ENCODE peak calls at places on chromosomes 16 and 17, in four cellular contexts. V, A, I and W are unnamed samples.

GRCh38 chr16:74844041-74844826 is 69.6 kb upstream of the FA2H start:
- DNase-seq in V (no peak), A (no peak), I (no peak), W (no peak)

GRCh38 chr17:81019563-81020442 is 15.1 kb upstream of the BAIAP2 start:
- DNase-seq in V (no peak), A (no peak), I (no peak), W (no peak)

GRCh38 chr16:2205104-2205966 is at the start of gene MLST8:
- DNase-seq in V (peak; percentile 95), A (peak; percentile 90), I (peak; percentile 51), W (peak; percentile 89)

GRCh38 chr16:75088934-75089333 is 27.6 kb downstream of the LDHD start:
- DNase-seq in V (no peak), A (no peak), I (no peak), W (no peak)

GRCh38 chr17:17890773-17891759 is 54.3 kb upstream of the SREBF1 start:
- DNase-seq in V (no peak), A (peak; percentile 25), I (peak; percentile 3), W (peak; percentile 24)

GRCh38 chr17:78322858-78323455 is 36.9 kb downstream of the SOCS3 start:
- DNase-seq in V (no peak), A (no peak), I (no peak), W (no peak)

GRCh38 chr17:73506470-73507435 is 137.5 kb downstream of the SDK2 start:
- DNase-seq in V (no peak), A (no peak), I (no peak), W (no peak)

GRCh38 chr16:20849587-20850390 is 43.5 kb downstream of the REXO5 start:
- DNase-seq in V (peak; percentile 87), A (peak; percentile 40), I (peak; percentile 39), W (peak; percentile 36)

GRCh38 chr16:28977703-28978641 is 3.4 kb downstream of the SPNS1 start:
- DNase-seq in V (no peak), A (no peak), I (no peak), W (no peak)

GRCh38 chr16:56353054-56353921 is 72.1 kb downstream of the AMFR start:
- DNase-seq in V (peak; percentile 64), A (no peak), I (no peak), W (no peak)

GRCh38 chr17:16464641-16465312 is 27.2 kb downstream of the LRRC75A start:
- DNase-seq in V (no peak), A (no peak), I (no peak), W (no peak)

GRCh38 chr17:55740515-55741352 is 10.1 kb upstream of the PCTP start:
- DNase-seq in V (no peak), A (no peak), I (no peak), W (no peak)

GRCh38 chr17:64506576-64507417 is at the start of gene CEP95:
- DNase-seq in V (peak; percentile 97), A (peak; percentile 93), I (peak; percentile 97), W (peak; percentile 95)

GRCh38 chr16:56352351-56353053 is 72.8 kb downstream of the AMFR start:
- DNase-seq in V (peak; percentile 47), A (no peak), I (no peak), W (no peak)

GRCh38 chr17:3043737-3044365 is 19.6 kb downstream of the OR1D5 start:
- DNase-seq in V (peak; percentile 43), A (no peak), I (no peak), W (peak; percentile 3)

GRCh38 chr17:17028059-17028877 is 14.0 kb upstream of the MPRIP start:
- DNase-seq in V (peak; percentile 85), A (no peak), I (no peak), W (no peak)

GRCh38 chr17:30950669-30951399 is 20.0 kb upstream of the RNF135 start:
- DNase-seq in V (no peak), A (no peak), I (peak; percentile 86), W (no peak)